ENCODE peak calls at places on chromosomes 1 and 21, in four cellular contexts. P, X, D and A are unnamed samples.

GRCh38 chr1:201562659-201563405 is 23.9 kb downstream of the NAV1 start:
- DNase-seq in P (no peak), X (peak; percentile 98), D (no peak), A (no peak)

GRCh38 chr1:213999732-214000131 is 12.0 kb downstream of the PROX1 start:
- DNase-seq in X (no peak), P (no peak), D (no peak), A (no peak)

GRCh38 chr1:18244762-18245161 is 137.2 kb downstream of the IGSF21 start:
- DNase-seq in D (no peak), X (no peak), P (no peak), A (no peak)

GRCh38 chr1:53672785-53673184 is 66.2 kb downstream of the GLIS1 start:
- DNase-seq in D (no peak), X (no peak), P (no peak), A (no peak)

GRCh38 chr1:182599339-182599738 is 4.8 kb downstream of the RGS16 start:
- DNase-seq in D (peak; percentile 43), P (peak; percentile 31), X (no peak), A (peak; percentile 12)

GRCh38 chr21:17436626-17437111 is 76.2 kb upstream of the CXADR start:
- DNase-seq in D (no peak), P (no peak), X (no peak), A (peak; percentile 10)

GRCh38 chr1:45974541-45975269 is 157.7 kb downstream of the PIK3R3 start:
- DNase-seq in P (no peak), D (no peak), X (peak; percentile 28), A (peak; percentile 30)

GRCh38 chr1:154910851-154911250 is 25.7 kb downstream of the PMVK start:
- DNase-seq in X (no peak), D (no peak), P (no peak), A (no peak)

GRCh38 chr1:176217461-176218099 is 10.5 kb upstream of the COP1 start:
- DNase-seq in D (no peak), P (no peak), X (no peak), A (no peak)

GRCh38 chr1:21966247-21967000 is 10.4 kb upstream of the CELA3B start:
- DNase-seq in P (no peak), X (peak; percentile 83), D (no peak), A (no peak)

GRCh38 chr1:167566766-167567165 is 13.2 kb upstream of the CREG1 start:
- DNase-seq in X (no peak), D (no peak), P (no peak), A (no peak)

GRCh38 chr1:13664451-13664850 is 35.5 kb upstream of the PRDM2 start:
- DNase-seq in X (no peak), P (no peak), D (peak; percentile 79), A (no peak)

GRCh38 chr1:16614361-16615252 is 1.2 kb upstream of the NBPF1 start:
- DNase-seq in P (no peak), D (no peak), X (no peak), A (no peak)

GRCh38 chr1:109111386-109112055 is 2.4 kb upstream of the ELAPOR1 start:
- DNase-seq in P (no peak), X (no peak), D (no peak), A (no peak)

GRCh38 chr1:172680244-172680643 is 21.3 kb downstream of the FASLG start:
- DNase-seq in D (no peak), P (no peak), X (no peak), A (no peak)

GRCh38 chr1:79796434-79796833 is 789.9 kb upstream of the ADGRL4 start:
- DNase-seq in X (no peak), P (no peak), D (no peak), A (no peak)

GRCh38 chr21:35111531-35111930 is 62.4 kb upstream of the RUNX1 start:
- DNase-seq in D (no peak), P (no peak), X (no peak), A (no peak)

GRCh38 chr1:240599830-240600229 is 12.1 kb downstream of the GREM2 start:
- DNase-seq in P (no peak), X (no peak), D (no peak), A (no peak)

GRCh38 chr1:12601690-12602632 is 16.0 kb downstream of the DHRS3 start:
- DNase-seq in D (no peak), P (peak; percentile 78), X (no peak), A (peak; percentile 52)

GRCh38 chr1:103492003-103492665 is 33.4 kb upstream of the RNPC3 start:
- DNase-seq in D (no peak), P (peak; percentile 1), X (no peak), A (no peak)

GRCh38 chr21:45998276-45998701 is 16.7 kb downstream of the COL6A1 start:
- DNase-seq in D (no peak), P (no peak), X (no peak), A (no peak)

GRCh38 chr1:32208891-32209309 is at the start of gene DCDC2B:
- DNase-seq in X (peak; percentile 44), P (peak; percentile 91), D (no peak), A (peak; percentile 99)

GRCh38 chr1:160954158-160955104 is at the start of gene ITLN2:
- DNase-seq in P (peak; percentile 69), X (peak; percentile 36), D (peak; percentile 73), A (peak; percentile 82)

GRCh38 chr1:246317723-246318359 is 189.2 kb downstream of the SMYD3 start:
- DNase-seq in X (peak; percentile 66), D (no peak), P (no peak), A (no peak)

GRCh38 chr1:246302671-246303317 is 204.3 kb downstream of the SMYD3 start:
- DNase-seq in P (no peak), X (no peak), D (no peak), A (no peak)

GRCh38 chr1:201013991-201014815 is 9.3 kb downstream of the KIF21B start:
- DNase-seq in D (no peak), P (no peak), X (no peak), A (no peak)

GRCh38 chr1:31731049-31731565 is 27.3 kb upstream of the COL16A1 start:
- DNase-seq in D (no peak), P (no peak), X (no peak), A (no peak)

GRCh38 chr1:116493484-116494350 is 77.1 kb downstream of the CD58 start:
- DNase-seq in P (no peak), X (no peak), D (no peak), A (no peak)

GRCh38 chr1:154989195-154989860 is 4.1 kb upstream of the LENEP start:
- DNase-seq in D (no peak), P (no peak), X (no peak), A (no peak)

GRCh38 chr1:33972676-33973395 is 109.0 kb downstream of the HMGB4 start:
- DNase-seq in D (no peak), P (no peak), X (no peak), A (no peak)

GRCh38 chr1:43582162-43582566 is 51.5 kb downstream of the PTPRF start:
- DNase-seq in P (peak; percentile 81), X (peak; percentile 94), D (peak; percentile 76), A (peak; percentile 97)

GRCh38 chr1:115312752-115313151 is 25.3 kb downstream of the NGF start:
- DNase-seq in D (no peak), X (no peak), P (no peak), A (no peak)

GRCh38 chr1:15155191-15155590 is 1.6 kb downstream of the TMEM51 start:
- DNase-seq in P (no peak), D (no peak), X (no peak), A (no peak)